ENCODE peak calls at places on chromosome 6, in six cellular contexts. V, D, G, H, E and B are unnamed samples.
A peak's percentile ranks its signal among the peaks of the same experiment; 100 is the strongest.

GRCh38 chr6:112927641-112928040 is 580.5 kb downstream of the RFPL4B start:
- DNase-seq in V (no peak), D (no peak), G (no peak), H (no peak), E (no peak), B (no peak)

GRCh38 chr6:22068561-22069346 is 228.1 kb downstream of the PRL start:
- DNase-seq in V (no peak), D (no peak), G (no peak), H (peak; percentile 14), E (no peak), B (no peak)

GRCh38 chr6:170265655-170266054 is 25.2 kb downstream of the DLL1 start:
- DNase-seq in V (no peak), D (no peak), G (no peak), H (no peak), E (no peak), B (no peak)

GRCh38 chr6:16228709-16229665 is 9.4 kb upstream of the GMPR start:
- DNase-seq in V (no peak), D (no peak), G (no peak), H (no peak), E (no peak), B (no peak)

GRCh38 chr6:4180653-4181255 is 45.4 kb upstream of the ECI2 start:
- DNase-seq in V (no peak), D (peak; percentile 78), G (no peak), H (no peak), E (peak; percentile 9), B (no peak)

GRCh38 chr6:159445351-159445750 is 247.7 kb downstream of the SOD2 start:
- DNase-seq in V (no peak), D (no peak), G (no peak), H (no peak), E (no peak), B (no peak)

GRCh38 chr6:148455674-148456559 is 113.3 kb downstream of the SASH1 start:
- DNase-seq in V (no peak), D (peak; percentile 43), G (no peak), H (no peak), E (no peak), B (no peak)

GRCh38 chr6:74780831-74781230 is 425.0 kb downstream of the COL12A1 start:
- DNase-seq in V (no peak), D (no peak), G (no peak), H (no peak), E (no peak), B (no peak)

GRCh38 chr6:39243809-39244208 is 14.5 kb upstream of the KCNK5 start:
- DNase-seq in V (no peak), D (peak; percentile 29), G (no peak), H (no peak), E (no peak), B (no peak)

GRCh38 chr6:71599366-71599765 is 287.0 kb upstream of the RIMS1 start:
- DNase-seq in V (no peak), D (no peak), G (no peak), H (no peak), E (no peak), B (no peak)

GRCh38 chr6:30287139-30287538 is 39.6 kb upstream of the TRIM39 start:
- DNase-seq in V (no peak), D (no peak), G (no peak), H (no peak), E (no peak), B (no peak)

GRCh38 chr6:90610671-90611542 is 24.0 kb upstream of the MAP3K7 start:
- DNase-seq in V (peak; percentile 7), D (peak; percentile 87), G (peak; percentile 53), H (no peak), E (no peak), B (no peak)

GRCh38 chr6:169618526-169619490 is 83.0 kb downstream of the WDR27 start:
- DNase-seq in V (no peak), D (peak; percentile 76), G (no peak), H (no peak), E (no peak), B (no peak)

GRCh38 chr6:41371992-41372525 is 36.7 kb downstream of the NCR2 start:
- DNase-seq in V (peak; percentile 14), D (peak; percentile 70), G (peak; percentile 25), H (no peak), E (no peak), B (no peak)

GRCh38 chr6:163392533-163392932 is 22.0 kb upstream of the QKI start:
- DNase-seq in V (no peak), D (no peak), G (no peak), H (no peak), E (no peak), B (no peak)

GRCh38 chr6:139659711-139660110 is 285.3 kb upstream of the CITED2 start:
- DNase-seq in V (no peak), D (no peak), G (no peak), H (no peak), E (no peak), B (no peak)

GRCh38 chr6:15132854-15133670 is 112.8 kb upstream of the JARID2 start:
- DNase-seq in V (no peak), D (no peak), G (no peak), H (no peak), E (peak; percentile 34), B (no peak)

GRCh38 chr6:90162648-90163409 is 133.8 kb downstream of the BACH2 start:
- DNase-seq in V (no peak), D (no peak), G (no peak), H (no peak), E (no peak), B (no peak)

GRCh38 chr6:121354764-121355163 is 20.5 kb upstream of the TBC1D32 start:
- DNase-seq in V (no peak), D (peak; percentile 26), G (no peak), H (no peak), E (no peak), B (no peak)

GRCh38 chr6:92047152-92047551 is 1372.2 kb downstream of the EPHA7 start:
- DNase-seq in V (no peak), D (no peak), G (no peak), H (no peak), E (no peak), B (no peak)

GRCh38 chr6:5850848-5851255 is 155.9 kb downstream of the NRN1 start:
- DNase-seq in V (no peak), D (peak; percentile 97), G (no peak), H (no peak), E (no peak), B (peak; percentile 82)

GRCh38 chr6:50718058-50718457 is 4.7 kb downstream of the TFAP2D start:
- DNase-seq in V (no peak), D (peak; percentile 71), G (no peak), H (no peak), E (no peak), B (no peak)

GRCh38 chr6:85580104-85580877 is 13.4 kb downstream of the SNX14 start:
- DNase-seq in V (no peak), D (no peak), G (no peak), H (no peak), E (no peak), B (no peak)

GRCh38 chr6:43972179-43972914 is 154.9 kb downstream of the MRPL14 start:
- DNase-seq in V (no peak), D (no peak), G (no peak), H (no peak), E (no peak), B (no peak)

GRCh38 chr6:119552016-119552415 is 202.5 kb upstream of the MAN1A1 start:
- DNase-seq in V (no peak), D (no peak), G (no peak), H (no peak), E (no peak), B (no peak)

GRCh38 chr6:149967591-149967990 is 3.8 kb downstream of the ULBP1 start:
- DNase-seq in V (no peak), D (no peak), G (no peak), H (no peak), E (no peak), B (no peak)

GRCh38 chr6:35048631-35049083 is 92.5 kb downstream of the TCP11 start:
- DNase-seq in V (no peak), D (peak; percentile 56), G (no peak), H (no peak), E (no peak), B (no peak)

GRCh38 chr6:21496275-21496674 is 97.3 kb upstream of the SOX4 start:
- DNase-seq in V (no peak), D (no peak), G (no peak), H (no peak), E (no peak), B (no peak)

GRCh38 chr6:146041282-146041681 is 12.4 kb downstream of the GRM1 start:
- DNase-seq in V (no peak), D (peak; percentile 83), G (peak; percentile 51), H (no peak), E (no peak), B (peak; percentile 63)

GRCh38 chr6:162177733-162178132 is 549.8 kb downstream of the PRKN start:
- DNase-seq in V (no peak), D (peak; percentile 51), G (no peak), H (no peak), E (no peak), B (no peak)

GRCh38 chr6:73644030-73644429 is 9.8 kb downstream of the SLC17A5 start:
- DNase-seq in V (no peak), D (no peak), G (no peak), H (no peak), E (no peak), B (no peak)

GRCh38 chr6:89411269-89412070 is 603 bp downstream of the RRAGD start:
- DNase-seq in V (peak; percentile 3), D (peak; percentile 76), G (peak; percentile 36), H (no peak), E (no peak), B (no peak)

GRCh38 chr6:12203001-12203400 is 87.2 kb upstream of the EDN1 start:
- DNase-seq in V (no peak), D (peak; percentile 73), G (no peak), H (no peak), E (no peak), B (peak; percentile 50)

GRCh38 chr6:123016431-123017110 is 20.5 kb downstream of the CLVS2 start:
- DNase-seq in V (no peak), D (no peak), G (no peak), H (no peak), E (no peak), B (no peak)

GRCh38 chr6:118902731-118903130 is 8.8 kb downstream of the ASF1A start:
- DNase-seq in V (no peak), D (no peak), G (no peak), H (no peak), E (no peak), B (no peak)

GRCh38 chr6:163416640-163417253 is 2.2 kb downstream of the QKI start:
- DNase-seq in V (no peak), D (peak; percentile 84), G (peak; percentile 53), H (no peak), E (peak; percentile 81), B (no peak)